ENCODE peak calls at places on chromosome 2, in five cellular contexts. One of them, this sample, is unnamed.

GRCh38 chr2:196247114-196247978 is 76.0 kb upstream of the STK17B start:
- DNase-seq in kidney epithelial cell: no peak
- DNase-seq in foreskin fibroblast: no peak
- DNase-seq in CD8-positive, alpha-beta T cell: no peak
- DNase-seq in psoas muscle: peak
- DNase-seq in this sample: no peak

GRCh38 chr2:70073493-70073892 is 13.8 kb upstream of the PCBP1 start:
- DNase-seq in foreskin fibroblast: no peak
- DNase-seq in kidney epithelial cell: no peak
- DNase-seq in psoas muscle: no peak
- DNase-seq in CD8-positive, alpha-beta T cell: no peak
- DNase-seq in this sample: no peak

GRCh38 chr2:48508461-48509124 is 21.4 kb upstream of the STON1 start:
- DNase-seq in CD8-positive, alpha-beta T cell: no peak
- DNase-seq in foreskin fibroblast: peak
- DNase-seq in psoas muscle: no peak
- DNase-seq in kidney epithelial cell: no peak
- DNase-seq in this sample: no peak

GRCh38 chr2:1518891-1519530 is 105.7 kb downstream of the TPO start:
- DNase-seq in foreskin fibroblast: no peak
- DNase-seq in CD8-positive, alpha-beta T cell: no peak
- DNase-seq in psoas muscle: no peak
- DNase-seq in kidney epithelial cell: no peak
- DNase-seq in this sample: no peak

GRCh38 chr2:168849610-168850009 is 40.6 kb downstream of the SPC25 start:
- DNase-seq in psoas muscle: peak
- DNase-seq in foreskin fibroblast: peak
- DNase-seq in CD8-positive, alpha-beta T cell: no peak
- DNase-seq in kidney epithelial cell: no peak
- DNase-seq in this sample: no peak

GRCh38 chr2:218517434-218518206 is 50.5 kb downstream of the USP37 start:
- DNase-seq in kidney epithelial cell: no peak
- DNase-seq in psoas muscle: no peak
- DNase-seq in foreskin fibroblast: peak
- DNase-seq in CD8-positive, alpha-beta T cell: no peak
- DNase-seq in this sample: no peak

GRCh38 chr2:79099140-79099686 is 11.4 kb upstream of the REG1B start:
- DNase-seq in psoas muscle: no peak
- DNase-seq in foreskin fibroblast: no peak
- DNase-seq in kidney epithelial cell: no peak
- DNase-seq in CD8-positive, alpha-beta T cell: no peak
- DNase-seq in this sample: no peak

GRCh38 chr2:46098606-46099005 is 198.6 kb upstream of the EPAS1 start:
- DNase-seq in kidney epithelial cell: peak
- DNase-seq in foreskin fibroblast: peak
- DNase-seq in psoas muscle: no peak
- DNase-seq in CD8-positive, alpha-beta T cell: no peak
- DNase-seq in this sample: peak

GRCh38 chr2:24939353-24939752 is 19.3 kb upstream of the ADCY3 start:
- DNase-seq in psoas muscle: no peak
- DNase-seq in kidney epithelial cell: no peak
- DNase-seq in CD8-positive, alpha-beta T cell: no peak
- DNase-seq in foreskin fibroblast: no peak
- DNase-seq in this sample: no peak

GRCh38 chr2:1633936-1634587 is 110.3 kb downstream of the PXDN start:
- DNase-seq in foreskin fibroblast: no peak
- DNase-seq in CD8-positive, alpha-beta T cell: no peak
- DNase-seq in psoas muscle: no peak
- DNase-seq in kidney epithelial cell: no peak
- DNase-seq in this sample: no peak

GRCh38 chr2:237208373-237209045 is 122.8 kb downstream of the COPS8 start:
- DNase-seq in kidney epithelial cell: no peak
- DNase-seq in foreskin fibroblast: peak
- DNase-seq in CD8-positive, alpha-beta T cell: no peak
- DNase-seq in psoas muscle: no peak
- DNase-seq in this sample: peak

GRCh38 chr2:105184420-105184819 is 57.1 kb upstream of the GPR45 start:
- DNase-seq in foreskin fibroblast: no peak
- DNase-seq in kidney epithelial cell: no peak
- DNase-seq in CD8-positive, alpha-beta T cell: no peak
- DNase-seq in psoas muscle: no peak
- DNase-seq in this sample: no peak

GRCh38 chr2:6337123-6337830 is 528.4 kb downstream of the CMPK2 start:
- DNase-seq in foreskin fibroblast: no peak
- DNase-seq in psoas muscle: no peak
- DNase-seq in CD8-positive, alpha-beta T cell: no peak
- DNase-seq in kidney epithelial cell: no peak
- DNase-seq in this sample: no peak

GRCh38 chr2:38751847-38752410 is 768 bp upstream of the SRSF7 start:
- DNase-seq in CD8-positive, alpha-beta T cell: no peak
- DNase-seq in foreskin fibroblast: no peak
- DNase-seq in psoas muscle: no peak
- DNase-seq in kidney epithelial cell: no peak
- DNase-seq in this sample: no peak

GRCh38 chr2:47656715-47657600 is 126.0 kb upstream of the MSH6 start:
- DNase-seq in psoas muscle: no peak
- DNase-seq in kidney epithelial cell: peak
- DNase-seq in CD8-positive, alpha-beta T cell: no peak
- DNase-seq in foreskin fibroblast: no peak
- DNase-seq in this sample: no peak

GRCh38 chr2:135792401-135793152 is 44.4 kb downstream of the LCT start:
- DNase-seq in kidney epithelial cell: no peak
- DNase-seq in CD8-positive, alpha-beta T cell: no peak
- DNase-seq in foreskin fibroblast: no peak
- DNase-seq in psoas muscle: no peak
- DNase-seq in this sample: no peak

GRCh38 chr2:45403036-45403435 is 208.0 kb downstream of the SRBD1 start:
- DNase-seq in CD8-positive, alpha-beta T cell: no peak
- DNase-seq in psoas muscle: no peak
- DNase-seq in foreskin fibroblast: no peak
- DNase-seq in kidney epithelial cell: no peak
- DNase-seq in this sample: no peak

GRCh38 chr2:119732026-119732425 is 27.7 kb upstream of the PTPN4 start:
- DNase-seq in kidney epithelial cell: no peak
- DNase-seq in CD8-positive, alpha-beta T cell: no peak
- DNase-seq in foreskin fibroblast: no peak
- DNase-seq in psoas muscle: no peak
- DNase-seq in this sample: no peak

GRCh38 chr2:53131416-53131815 is 636.2 kb upstream of the CHAC2 start:
- DNase-seq in CD8-positive, alpha-beta T cell: no peak
- DNase-seq in kidney epithelial cell: peak
- DNase-seq in foreskin fibroblast: peak
- DNase-seq in psoas muscle: no peak
- DNase-seq in this sample: peak

GRCh38 chr2:178836807-178837206 is 29.6 kb upstream of the TTN start:
- DNase-seq in kidney epithelial cell: no peak
- DNase-seq in psoas muscle: no peak
- DNase-seq in foreskin fibroblast: no peak
- DNase-seq in CD8-positive, alpha-beta T cell: no peak
- DNase-seq in this sample: no peak

GRCh38 chr2:25700221-25700660 is 26.9 kb upstream of the DTNB start:
- DNase-seq in foreskin fibroblast: peak
- DNase-seq in kidney epithelial cell: no peak
- DNase-seq in psoas muscle: no peak
- DNase-seq in CD8-positive, alpha-beta T cell: peak
- DNase-seq in this sample: no peak

GRCh38 chr2:117714761-117715160 is 99.7 kb upstream of the DDX18 start:
- DNase-seq in CD8-positive, alpha-beta T cell: no peak
- DNase-seq in foreskin fibroblast: no peak
- DNase-seq in kidney epithelial cell: no peak
- DNase-seq in psoas muscle: no peak
- DNase-seq in this sample: no peak

GRCh38 chr2:147872967-147873366 is 28.1 kb downstream of the ACVR2A start:
- DNase-seq in kidney epithelial cell: no peak
- DNase-seq in foreskin fibroblast: no peak
- DNase-seq in CD8-positive, alpha-beta T cell: no peak
- DNase-seq in psoas muscle: no peak
- DNase-seq in this sample: no peak

GRCh38 chr2:81858998-81859397 is 1554.4 kb upstream of the LRRTM1 start:
- DNase-seq in foreskin fibroblast: no peak
- DNase-seq in psoas muscle: no peak
- DNase-seq in CD8-positive, alpha-beta T cell: no peak
- DNase-seq in kidney epithelial cell: no peak
- DNase-seq in this sample: no peak

GRCh38 chr2:47193607-47194006 is 38.5 kb upstream of the STPG4 start:
- DNase-seq in foreskin fibroblast: peak
- DNase-seq in kidney epithelial cell: no peak
- DNase-seq in psoas muscle: no peak
- DNase-seq in CD8-positive, alpha-beta T cell: no peak
- DNase-seq in this sample: no peak

GRCh38 chr2:119218478-119219064 is 5.1 kb upstream of the STEAP3 start:
- DNase-seq in foreskin fibroblast: peak
- DNase-seq in kidney epithelial cell: no peak
- DNase-seq in CD8-positive, alpha-beta T cell: no peak
- DNase-seq in psoas muscle: peak
- DNase-seq in this sample: no peak

GRCh38 chr2:142849818-142850217 is 27.6 kb upstream of the KYNU start:
- DNase-seq in foreskin fibroblast: peak
- DNase-seq in CD8-positive, alpha-beta T cell: no peak
- DNase-seq in kidney epithelial cell: no peak
- DNase-seq in psoas muscle: no peak
- DNase-seq in this sample: no peak

GRCh38 chr2:148231858-148232257 is 211.0 kb downstream of the MBD5 start:
- DNase-seq in foreskin fibroblast: no peak
- DNase-seq in psoas muscle: no peak
- DNase-seq in CD8-positive, alpha-beta T cell: no peak
- DNase-seq in kidney epithelial cell: no peak
- DNase-seq in this sample: no peak

GRCh38 chr2:67318014-67318413 is 79.1 kb upstream of the ETAA1 start:
- DNase-seq in kidney epithelial cell: no peak
- DNase-seq in foreskin fibroblast: no peak
- DNase-seq in psoas muscle: no peak
- DNase-seq in CD8-positive, alpha-beta T cell: no peak
- DNase-seq in this sample: no peak

GRCh38 chr2:67318966-67319590 is 78.1 kb upstream of the ETAA1 start:
- DNase-seq in CD8-positive, alpha-beta T cell: no peak
- DNase-seq in kidney epithelial cell: no peak
- DNase-seq in foreskin fibroblast: no peak
- DNase-seq in psoas muscle: no peak
- DNase-seq in this sample: no peak

GRCh38 chr2:67323209-67323991 is 73.7 kb upstream of the ETAA1 start:
- DNase-seq in kidney epithelial cell: no peak
- DNase-seq in foreskin fibroblast: no peak
- DNase-seq in psoas muscle: no peak
- DNase-seq in CD8-positive, alpha-beta T cell: no peak
- DNase-seq in this sample: no peak

DNA sequence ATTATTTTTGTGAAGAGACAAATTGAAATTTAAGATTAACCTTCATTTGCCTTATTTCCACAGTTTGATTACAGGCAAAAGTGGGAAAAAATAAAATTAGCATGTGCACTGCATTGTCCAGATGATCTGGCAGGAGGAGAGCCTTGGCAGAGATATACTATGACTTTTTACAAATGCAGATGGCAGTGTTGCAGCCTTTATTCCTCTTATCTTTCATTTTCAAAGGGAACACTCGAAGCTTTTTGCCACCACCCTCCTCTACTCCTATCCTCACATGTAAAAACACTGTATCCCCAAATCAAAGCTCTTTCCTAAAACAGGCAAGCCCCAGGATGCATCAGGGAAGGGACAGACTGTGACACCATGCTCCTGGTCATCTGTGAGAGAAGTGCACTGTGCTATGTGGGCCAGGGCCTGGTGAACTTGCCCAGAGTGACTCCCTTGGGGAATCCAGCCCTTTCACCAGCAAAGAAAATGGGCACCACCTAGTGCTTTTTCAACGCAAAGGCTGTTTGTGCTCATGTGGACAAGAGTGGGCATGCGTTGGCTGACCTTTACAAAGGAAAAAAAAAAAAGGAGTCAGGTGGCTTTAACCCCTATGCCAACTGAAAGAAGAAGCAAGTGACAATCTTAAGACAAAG is 74.7 kb upstream of the ETAA1 start:
- DNase-seq in psoas muscle: no peak
- DNase-seq in CD8-positive, alpha-beta T cell: no peak
- DNase-seq in kidney epithelial cell: peak
- DNase-seq in foreskin fibroblast: peak
- DNase-seq in this sample: no peak
- TF ChIP-seq CTCF in psoas muscle: peak
- TF ChIP-seq CTCF in CD8-positive, alpha-beta T cell: no peak
- TF ChIP-seq CTCF in kidney epithelial cell: peak
- TF ChIP-seq CTCF in foreskin fibroblast: peak
- TF ChIP-seq CTCF in this sample: peak

DNA sequence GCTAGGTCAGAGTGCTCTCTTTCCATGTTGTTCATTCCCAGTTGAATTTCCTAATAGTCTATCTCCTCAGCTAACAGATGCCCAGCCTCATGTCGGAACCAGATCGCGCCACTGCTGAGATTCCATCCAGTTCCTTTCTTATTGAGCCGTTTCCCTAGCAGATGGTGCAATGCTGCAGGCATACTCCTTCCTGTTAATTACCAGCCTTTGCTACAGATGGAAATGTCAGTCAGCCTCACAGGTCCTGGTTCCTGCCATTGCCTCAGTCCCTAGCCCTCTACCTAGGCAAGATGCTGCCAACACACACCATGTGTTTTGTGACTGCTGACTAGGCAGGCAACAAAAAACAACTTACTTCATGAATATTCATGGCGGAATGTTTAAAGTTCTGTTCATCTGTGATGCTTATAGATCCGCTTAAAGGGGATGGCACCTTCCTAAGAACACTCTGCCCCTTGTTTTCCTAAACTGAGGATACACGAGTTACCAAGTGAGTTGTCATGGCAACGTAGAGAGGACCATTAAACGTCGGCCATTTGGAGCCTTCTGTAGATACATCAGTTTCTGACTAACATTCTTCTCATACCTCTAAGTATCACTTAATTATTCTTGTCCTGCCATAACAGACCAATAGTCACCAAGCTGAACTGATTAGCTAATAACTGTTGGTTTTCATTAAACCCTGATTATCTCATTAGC is 749.5 kb downstream of the RNF144A start:
- DNase-seq in psoas muscle: no peak
- DNase-seq in CD8-positive, alpha-beta T cell: no peak
- DNase-seq in kidney epithelial cell: no peak
- DNase-seq in foreskin fibroblast: no peak
- DNase-seq in this sample: no peak
- H3K4me3 ChIP-seq in psoas muscle: no peak
- H3K4me3 ChIP-seq in CD8-positive, alpha-beta T cell: no peak
- H3K4me3 ChIP-seq in kidney epithelial cell: no peak
- H3K4me3 ChIP-seq in foreskin fibroblast: no peak
- H3K4me3 ChIP-seq in this sample: no peak

DNA sequence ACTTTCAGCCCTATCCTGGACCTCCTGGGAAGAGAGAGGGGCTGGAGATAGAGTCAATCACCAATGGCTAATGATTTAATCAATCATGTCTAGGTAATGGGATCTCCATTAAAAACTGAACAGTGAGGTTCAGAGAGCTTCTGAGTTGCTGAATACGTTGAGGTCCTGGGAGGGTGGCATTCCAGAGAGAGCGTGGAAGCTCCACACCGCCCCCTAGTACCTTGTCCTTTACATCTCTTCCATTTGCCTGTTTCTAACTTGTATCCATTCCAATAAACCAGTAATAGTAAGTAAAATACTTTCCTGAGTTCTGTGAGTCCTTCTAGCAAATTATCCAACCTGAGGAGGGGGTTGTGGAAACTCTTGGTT is 101.7 kb downstream of the B3GNT2 start:
- DNase-seq in kidney epithelial cell: no peak
- DNase-seq in CD8-positive, alpha-beta T cell: no peak
- DNase-seq in foreskin fibroblast: peak
- DNase-seq in psoas muscle: no peak
- DNase-seq in this sample: no peak
- TF ChIP-seq CTCF in kidney epithelial cell: peak
- TF ChIP-seq CTCF in CD8-positive, alpha-beta T cell: no peak
- TF ChIP-seq CTCF in foreskin fibroblast: no peak
- TF ChIP-seq CTCF in psoas muscle: no peak
- TF ChIP-seq CTCF in this sample: peak

GRCh38 chr2:241036397-241036963 is 38.1 kb downstream of the SNED1 start:
- DNase-seq in foreskin fibroblast: peak
- DNase-seq in psoas muscle: no peak
- DNase-seq in kidney epithelial cell: no peak
- DNase-seq in CD8-positive, alpha-beta T cell: peak
- DNase-seq in this sample: no peak
- H3K4me3 ChIP-seq in foreskin fibroblast: peak
- H3K4me3 ChIP-seq in psoas muscle: peak
- H3K4me3 ChIP-seq in kidney epithelial cell: no peak
- H3K4me3 ChIP-seq in CD8-positive, alpha-beta T cell: peak
- H3K4me3 ChIP-seq in this sample: peak